ENCODE peak calls at places on chromosome 20, in seven cellular contexts. One of them, this sample, is unnamed.

GRCh38 chr20:8735674-8736073 is 333.2 kb upstream of the PLCB4 start:
- DNase-seq in HFF-Myc: no peak
- DNase-seq in cardiac muscle cell: no peak
- DNase-seq in AG04449: no peak
- DNase-seq in fibroblast of lung: no peak
- DNase-seq in glutamatergic neuron: no peak
- DNase-seq in neural progenitor cell: no peak
- DNase-seq in this sample: no peak

GRCh38 chr20:58579069-58579818 is 64.0 kb upstream of the APCDD1L start:
- DNase-seq in HFF-Myc: no peak
- DNase-seq in cardiac muscle cell: no peak
- DNase-seq in AG04449: no peak
- DNase-seq in fibroblast of lung: no peak
- DNase-seq in glutamatergic neuron: no peak
- DNase-seq in neural progenitor cell: no peak
- DNase-seq in this sample: no peak

GRCh38 chr20:60055740-60056139 is 97.5 kb downstream of the CDH26 start:
- DNase-seq in HFF-Myc: no peak
- DNase-seq in cardiac muscle cell: no peak
- DNase-seq in AG04449: no peak
- DNase-seq in fibroblast of lung: no peak
- DNase-seq in glutamatergic neuron: no peak
- DNase-seq in neural progenitor cell: no peak
- DNase-seq in this sample: no peak

GRCh38 chr20:51529027-51529749 is 13.3 kb downstream of the NFATC2 start:
- DNase-seq in HFF-Myc: no peak
- DNase-seq in cardiac muscle cell: peak; percentile 50
- DNase-seq in AG04449: no peak
- DNase-seq in fibroblast of lung: peak; percentile 60
- DNase-seq in glutamatergic neuron: no peak
- DNase-seq in neural progenitor cell: no peak
- DNase-seq in this sample: no peak

GRCh38 chr20:708956-709355 is 33.4 kb upstream of the SCRT2 start:
- DNase-seq in HFF-Myc: no peak
- DNase-seq in cardiac muscle cell: no peak
- DNase-seq in AG04449: no peak
- DNase-seq in fibroblast of lung: no peak
- DNase-seq in glutamatergic neuron: no peak
- DNase-seq in neural progenitor cell: no peak
- DNase-seq in this sample: no peak

GRCh38 chr20:2261105-2261504 is 34.7 kb upstream of the TGM3 start:
- DNase-seq in HFF-Myc: no peak
- DNase-seq in cardiac muscle cell: no peak
- DNase-seq in AG04449: no peak
- DNase-seq in fibroblast of lung: no peak
- DNase-seq in glutamatergic neuron: no peak
- DNase-seq in neural progenitor cell: no peak
- DNase-seq in this sample: no peak

GRCh38 chr20:41180599-41181333 is 43.4 kb downstream of the PLCG1 start:
- DNase-seq in HFF-Myc: no peak
- DNase-seq in cardiac muscle cell: no peak
- DNase-seq in AG04449: no peak
- DNase-seq in fibroblast of lung: no peak
- DNase-seq in glutamatergic neuron: no peak
- DNase-seq in neural progenitor cell: no peak
- DNase-seq in this sample: peak; percentile 10

GRCh38 chr20:48421547-48421946 is 406.3 kb downstream of the PREX1 start:
- DNase-seq in HFF-Myc: no peak
- DNase-seq in cardiac muscle cell: no peak
- DNase-seq in AG04449: no peak
- DNase-seq in fibroblast of lung: no peak
- DNase-seq in glutamatergic neuron: no peak
- DNase-seq in neural progenitor cell: no peak
- DNase-seq in this sample: no peak

GRCh38 chr20:13222319-13222716 is 1.2 kb downstream of the ISM1 start:
- DNase-seq in HFF-Myc: no peak
- DNase-seq in cardiac muscle cell: no peak
- DNase-seq in AG04449: no peak
- DNase-seq in fibroblast of lung: no peak
- DNase-seq in glutamatergic neuron: no peak
- DNase-seq in neural progenitor cell: peak; percentile 10
- DNase-seq in this sample: no peak

GRCh38 chr20:33249456-33249855 is 13.7 kb downstream of the BPIFA1 start:
- DNase-seq in HFF-Myc: no peak
- DNase-seq in cardiac muscle cell: no peak
- DNase-seq in AG04449: no peak
- DNase-seq in fibroblast of lung: no peak
- DNase-seq in glutamatergic neuron: peak; percentile 62
- DNase-seq in neural progenitor cell: no peak
- DNase-seq in this sample: no peak

GRCh38 chr20:5848711-5849505 is 98.7 kb downstream of the SHLD1 start:
- DNase-seq in HFF-Myc: peak; percentile 21
- DNase-seq in cardiac muscle cell: no peak
- DNase-seq in AG04449: no peak
- DNase-seq in fibroblast of lung: peak; percentile 70
- DNase-seq in glutamatergic neuron: no peak
- DNase-seq in neural progenitor cell: no peak
- DNase-seq in this sample: no peak

GRCh38 chr20:50743087-50743486 is 11.7 kb downstream of the PARD6B start:
- DNase-seq in HFF-Myc: no peak
- DNase-seq in cardiac muscle cell: peak; percentile 44
- DNase-seq in AG04449: no peak
- DNase-seq in fibroblast of lung: no peak
- DNase-seq in glutamatergic neuron: no peak
- DNase-seq in neural progenitor cell: no peak
- DNase-seq in this sample: no peak

GRCh38 chr20:20456736-20457135 is 88.8 kb downstream of the INSM1 start:
- DNase-seq in HFF-Myc: no peak
- DNase-seq in cardiac muscle cell: no peak
- DNase-seq in AG04449: no peak
- DNase-seq in fibroblast of lung: no peak
- DNase-seq in glutamatergic neuron: no peak
- DNase-seq in neural progenitor cell: no peak
- DNase-seq in this sample: no peak

GRCh38 chr20:24917797-24918578 is 31.1 kb upstream of the CST7 start:
- DNase-seq in HFF-Myc: peak; percentile 19
- DNase-seq in cardiac muscle cell: peak; percentile 86
- DNase-seq in AG04449: peak; percentile 9
- DNase-seq in fibroblast of lung: peak; percentile 68
- DNase-seq in glutamatergic neuron: peak; percentile 85
- DNase-seq in neural progenitor cell: peak; percentile 91
- DNase-seq in this sample: peak; percentile 81

GRCh38 chr20:47789081-47789998 is 4.1 kb upstream of the SULF2 start:
- DNase-seq in HFF-Myc: peak; percentile 89
- DNase-seq in cardiac muscle cell: no peak
- DNase-seq in AG04449: no peak
- DNase-seq in fibroblast of lung: peak; percentile 43
- DNase-seq in glutamatergic neuron: no peak
- DNase-seq in neural progenitor cell: no peak
- DNase-seq in this sample: no peak

GRCh38 chr20:13008761-13009681 is at the start of gene SPTLC3:
- DNase-seq in HFF-Myc: no peak
- DNase-seq in cardiac muscle cell: peak; percentile 49
- DNase-seq in AG04449: no peak
- DNase-seq in fibroblast of lung: peak; percentile 66
- DNase-seq in glutamatergic neuron: no peak
- DNase-seq in neural progenitor cell: peak; percentile 46
- DNase-seq in this sample: no peak

GRCh38 chr20:51425347-51426106 is 117.0 kb downstream of the NFATC2 start:
- DNase-seq in HFF-Myc: no peak
- DNase-seq in cardiac muscle cell: no peak
- DNase-seq in AG04449: no peak
- DNase-seq in fibroblast of lung: no peak
- DNase-seq in glutamatergic neuron: no peak
- DNase-seq in neural progenitor cell: peak; percentile 29
- DNase-seq in this sample: no peak

GRCh38 chr20:37520417-37520751 is 666 bp upstream of the NNAT start:
- DNase-seq in HFF-Myc: no peak
- DNase-seq in cardiac muscle cell: no peak
- DNase-seq in AG04449: no peak
- DNase-seq in fibroblast of lung: no peak
- DNase-seq in glutamatergic neuron: no peak
- DNase-seq in neural progenitor cell: no peak
- DNase-seq in this sample: no peak

GRCh38 chr20:17618673-17619013 is 48.8 kb downstream of the DSTN start:
- DNase-seq in HFF-Myc: no peak
- DNase-seq in cardiac muscle cell: no peak
- DNase-seq in AG04449: no peak
- DNase-seq in fibroblast of lung: no peak
- DNase-seq in glutamatergic neuron: no peak
- DNase-seq in neural progenitor cell: no peak
- DNase-seq in this sample: peak; percentile 7

DNA sequence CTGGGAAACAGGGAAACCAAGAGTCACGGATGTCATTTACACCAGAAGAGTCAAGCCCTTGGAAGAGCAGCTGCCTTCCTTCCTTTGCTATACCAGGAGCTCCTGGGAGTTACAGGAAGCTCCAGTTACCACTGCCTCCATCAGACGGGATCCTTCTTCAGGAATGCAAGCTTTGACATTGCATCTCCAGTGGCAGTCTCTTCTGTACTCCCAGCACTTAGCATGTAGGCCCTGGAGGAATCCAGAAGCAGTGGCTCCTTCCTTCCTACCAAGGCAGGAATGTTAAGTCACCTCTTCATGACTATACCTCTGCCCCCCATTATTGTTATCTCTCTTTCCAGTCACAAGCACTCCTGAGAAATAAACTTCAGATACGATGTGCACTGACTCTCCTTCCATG is 836.0 kb downstream of the MAFB start:
- DNase-seq in HFF-Myc: no peak
- DNase-seq in cardiac muscle cell: no peak
- DNase-seq in AG04449: no peak
- DNase-seq in fibroblast of lung: no peak
- DNase-seq in glutamatergic neuron: no peak
- DNase-seq in neural progenitor cell: peak; percentile 27
- DNase-seq in this sample: no peak
- TF ChIP-seq CTCF in HFF-Myc: no peak
- TF ChIP-seq CTCF in cardiac muscle cell: no peak
- TF ChIP-seq CTCF in AG04449: no peak
- TF ChIP-seq CTCF in fibroblast of lung: no peak
- TF ChIP-seq CTCF in glutamatergic neuron: no peak
- TF ChIP-seq CTCF in neural progenitor cell: no peak
- TF ChIP-seq CTCF in this sample: no peak

DNA sequence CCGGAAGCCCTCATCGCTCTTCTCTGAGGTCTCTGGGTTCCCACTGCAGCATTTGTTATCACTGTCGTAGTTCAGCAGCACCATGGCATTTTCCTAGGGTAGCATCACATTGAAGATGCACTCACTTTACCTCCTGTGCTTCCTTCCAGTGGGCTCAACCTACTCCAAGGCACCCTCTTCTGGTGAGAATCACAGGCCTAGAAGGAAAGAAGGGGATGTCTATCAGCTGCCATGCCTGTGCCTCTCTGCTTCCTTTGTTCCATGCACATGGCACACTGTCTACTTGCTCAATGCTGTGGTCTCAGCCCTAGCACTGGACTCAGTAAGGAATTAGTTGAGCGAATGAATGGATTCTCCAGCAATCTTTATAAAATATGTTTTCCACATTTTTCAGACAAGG is 22.6 kb downstream of the CST4 start:
- DNase-seq in HFF-Myc: no peak
- DNase-seq in cardiac muscle cell: no peak
- DNase-seq in AG04449: no peak
- DNase-seq in fibroblast of lung: peak; percentile 36
- DNase-seq in glutamatergic neuron: no peak
- DNase-seq in neural progenitor cell: no peak
- DNase-seq in this sample: no peak
- TF ChIP-seq CTCF in HFF-Myc: peak; percentile 10
- TF ChIP-seq CTCF in cardiac muscle cell: peak; percentile 31
- TF ChIP-seq CTCF in AG04449: peak; percentile 21
- TF ChIP-seq CTCF in fibroblast of lung: peak; percentile 51
- TF ChIP-seq CTCF in glutamatergic neuron: no peak
- TF ChIP-seq CTCF in neural progenitor cell: peak; percentile 16
- TF ChIP-seq CTCF in this sample: no peak

GRCh38 chr20:43459022-43459942 is 1.6 kb downstream of the SRSF6 start:
- DNase-seq in HFF-Myc: no peak
- DNase-seq in cardiac muscle cell: no peak
- DNase-seq in AG04449: no peak
- DNase-seq in fibroblast of lung: peak; percentile 35
- DNase-seq in glutamatergic neuron: no peak
- DNase-seq in neural progenitor cell: peak; percentile 34
- DNase-seq in this sample: no peak

GRCh38 chr20:43456809-43457639 is 672 bp upstream of the SRSF6 start:
- DNase-seq in HFF-Myc: peak; percentile 78
- DNase-seq in cardiac muscle cell: peak; percentile 97
- DNase-seq in AG04449: peak; percentile 62
- DNase-seq in fibroblast of lung: peak; percentile 94
- DNase-seq in glutamatergic neuron: peak; percentile 89
- DNase-seq in neural progenitor cell: peak; percentile 97
- DNase-seq in this sample: peak; percentile 86

GRCh38 chr20:43460172-43460829 is 2.6 kb downstream of the SRSF6 start:
- DNase-seq in HFF-Myc: no peak
- DNase-seq in cardiac muscle cell: no peak
- DNase-seq in AG04449: no peak
- DNase-seq in fibroblast of lung: no peak
- DNase-seq in glutamatergic neuron: no peak
- DNase-seq in neural progenitor cell: no peak
- DNase-seq in this sample: no peak

GRCh38 chr20:43458422-43458924 is 777 bp downstream of the SRSF6 start:
- DNase-seq in HFF-Myc: no peak
- DNase-seq in cardiac muscle cell: no peak
- DNase-seq in AG04449: no peak
- DNase-seq in fibroblast of lung: no peak
- DNase-seq in glutamatergic neuron: no peak
- DNase-seq in neural progenitor cell: no peak
- DNase-seq in this sample: no peak

GRCh38 chr20:43457640-43458421 is at the start of gene SRSF6:
- DNase-seq in HFF-Myc: peak; percentile 22
- DNase-seq in cardiac muscle cell: peak; percentile 96
- DNase-seq in AG04449: peak; percentile 28
- DNase-seq in fibroblast of lung: peak; percentile 92
- DNase-seq in glutamatergic neuron: peak; percentile 94
- DNase-seq in neural progenitor cell: peak; percentile 97
- DNase-seq in this sample: peak; percentile 87
- TF ChIP-seq CTCF in HFF-Myc: no peak
- TF ChIP-seq CTCF in cardiac muscle cell: no peak
- TF ChIP-seq CTCF in AG04449: no peak
- TF ChIP-seq CTCF in fibroblast of lung: no peak
- TF ChIP-seq CTCF in glutamatergic neuron: no peak
- TF ChIP-seq CTCF in neural progenitor cell: no peak
- TF ChIP-seq CTCF in this sample: no peak

GRCh38 chr20:45833030-45833882 is at the start of gene SNX21:
- DNase-seq in HFF-Myc: peak; percentile 52
- DNase-seq in cardiac muscle cell: peak; percentile 91
- DNase-seq in AG04449: peak; percentile 63
- DNase-seq in fibroblast of lung: peak; percentile 96
- DNase-seq in glutamatergic neuron: peak; percentile 79
- DNase-seq in neural progenitor cell: peak; percentile 90
- DNase-seq in this sample: peak; percentile 75

GRCh38 chr20:45834797-45835161 is 1.2 kb downstream of the SNX21 start:
- DNase-seq in HFF-Myc: no peak
- DNase-seq in cardiac muscle cell: no peak
- DNase-seq in AG04449: no peak
- DNase-seq in fibroblast of lung: no peak
- DNase-seq in glutamatergic neuron: no peak
- DNase-seq in neural progenitor cell: no peak
- DNase-seq in this sample: no peak

GRCh38 chr20:45833883-45834796 is 541 bp downstream of the SNX21 start:
- DNase-seq in HFF-Myc: no peak
- DNase-seq in cardiac muscle cell: peak; percentile 69
- DNase-seq in AG04449: no peak
- DNase-seq in fibroblast of lung: peak; percentile 73
- DNase-seq in glutamatergic neuron: peak; percentile 76
- DNase-seq in neural progenitor cell: peak; percentile 85
- DNase-seq in this sample: peak; percentile 43

GRCh38 chr20:45836841-45837240 is 3.2 kb downstream of the SNX21 start:
- DNase-seq in HFF-Myc: no peak
- DNase-seq in cardiac muscle cell: no peak
- DNase-seq in AG04449: no peak
- DNase-seq in fibroblast of lung: peak; percentile 35
- DNase-seq in glutamatergic neuron: no peak
- DNase-seq in neural progenitor cell: no peak
- DNase-seq in this sample: no peak

GRCh38 chr20:45835230-45836224 is 1.9 kb downstream of the SNX21 start:
- DNase-seq in HFF-Myc: no peak
- DNase-seq in cardiac muscle cell: no peak
- DNase-seq in AG04449: no peak
- DNase-seq in fibroblast of lung: peak; percentile 91
- DNase-seq in glutamatergic neuron: no peak
- DNase-seq in neural progenitor cell: no peak
- DNase-seq in this sample: no peak
- TF ChIP-seq CTCF in HFF-Myc: no peak
- TF ChIP-seq CTCF in cardiac muscle cell: no peak
- TF ChIP-seq CTCF in AG04449: no peak
- TF ChIP-seq CTCF in fibroblast of lung: no peak
- TF ChIP-seq CTCF in glutamatergic neuron: no peak
- TF ChIP-seq CTCF in neural progenitor cell: no peak
- TF ChIP-seq CTCF in this sample: no peak

This sample was measured in mesothelial cell of epicardium.